ENCODE peak calls at places on chromosomes 12 and 14, in nine cellular contexts. V, C, G, F, Q, H, S, P and R are unnamed samples.
A peak's percentile ranks its signal among the peaks of the same experiment; 100 is the strongest.

GRCh38 chr14:60622920-60623263 is 26.4 kb downstream of the SIX1 start:
- DNase-seq in H (no peak), Q (no peak), G (no peak), P (no peak), S (peak; percentile 36), V (no peak), C (no peak), F (no peak), R (no peak)

GRCh38 chr12:2179953-2180736 is 127.4 kb downstream of the CACNA1C start:
- DNase-seq in F (no peak), C (no peak), G (no peak), P (peak; percentile 86), S (peak; percentile 87), H (peak; percentile 49), V (no peak), Q (no peak), R (peak; percentile 79)

GRCh38 chr12:76010732-76011458 is 20.7 kb downstream of the PHLDA1 start:
- DNase-seq in G (no peak), S (no peak), C (no peak), V (no peak), F (no peak), P (no peak), Q (no peak), H (no peak), R (no peak)

GRCh38 chr12:40788276-40788675 is 96.0 kb downstream of the CNTN1 start:
- DNase-seq in V (no peak), Q (no peak), S (no peak), F (no peak), C (no peak), H (no peak), G (no peak), P (no peak), R (no peak)

GRCh38 chr12:69007166-69007857 is 74.3 kb upstream of the CPM start:
- DNase-seq in Q (no peak), H (peak; percentile 17), P (peak; percentile 75), G (no peak), F (no peak), C (no peak), S (peak; percentile 40), V (peak; percentile 4), R (peak; percentile 76)

GRCh38 chr12:106049105-106049504 is 89.6 kb downstream of the NUAK1 start:
- DNase-seq in G (no peak), C (peak; percentile 22), F (no peak), P (no peak), Q (no peak), V (no peak), S (no peak), H (no peak), R (no peak)

GRCh38 chr14:93954900-93955891 is 21.2 kb downstream of the ASB2 start:
- DNase-seq in S (no peak), G (no peak), C (no peak), H (peak; percentile 54), F (peak; percentile 40), Q (peak; percentile 66), V (peak; percentile 53), P (no peak), R (no peak)

GRCh38 chr14:61671086-61671485 is 24.2 kb upstream of the HIF1A start:
- DNase-seq in P (no peak), C (no peak), G (no peak), H (no peak), Q (peak; percentile 72), S (no peak), F (no peak), V (no peak), R (no peak)

GRCh38 chr12:6632026-6632978 is 3.5 kb downstream of the LPAR5 start:
- DNase-seq in V (peak; percentile 60), G (no peak), Q (peak; percentile 92), P (no peak), S (no peak), F (no peak), C (no peak), H (peak; percentile 43), R (peak; percentile 28)

GRCh38 chr12:49872781-49873181 is 29.9 kb upstream of the BCDIN3D start:
- DNase-seq in G (no peak), Q (no peak), F (no peak), C (no peak), P (no peak), V (no peak), H (no peak), S (no peak), R (no peak)

GRCh38 chr14:99164712-99165111 is 107.3 kb downstream of the BCL11B start:
- DNase-seq in S (no peak), V (no peak), Q (no peak), F (no peak), C (no peak), P (no peak), G (no peak), H (no peak), R (no peak)

GRCh38 chr14:65650843-65651242 is 238.3 kb downstream of the FUT8 start:
- DNase-seq in F (no peak), G (no peak), S (no peak), H (no peak), P (no peak), Q (no peak), C (no peak), V (no peak), R (no peak)